ENCODE peak calls at places on chromosomes 1 and 21, in seven cellular contexts. Q is RWPE1; L is NCI-H774; W is activated CD4-positive, CD25-positive, alpha-beta regulatory T cell; S is stromal cell of bone marrow; M is iPS DF 6.9; F is chondrocyte. Z is an unnamed sample.

GRCh38 chr1:187070076-187070475 is 241.3 kb downstream of the PLA2G4A start:
- DNase-seq in L (no peak), S (no peak), Q (peak; percentile 1), W (no peak), M (no peak), F (no peak), Z (no peak)

GRCh38 chr1:226664413-226665101 is 74.5 kb downstream of the ITPKB start:
- DNase-seq in S (peak; percentile 61), M (no peak), W (no peak), Q (no peak), F (no peak), L (no peak), Z (peak; percentile 70)

GRCh38 chr21:46054031-46054430 is 43.9 kb upstream of the COL6A2 start:
- DNase-seq in M (no peak), Q (no peak), F (no peak), S (no peak), W (no peak), L (no peak), Z (no peak)

GRCh38 chr21:25949701-25950100 is 214.9 kb downstream of the GABPA start:
- DNase-seq in L (no peak), W (no peak), S (no peak), F (no peak), M (no peak), Q (no peak), Z (no peak)

GRCh38 chr21:25375675-25376074 is 231.6 kb downstream of the MRPL39 start:
- DNase-seq in M (no peak), Q (no peak), L (no peak), F (no peak), W (no peak), S (no peak), Z (peak; percentile 33)

GRCh38 chr1:3432306-3432705 is 22.2 kb upstream of the ARHGEF16 start:
- DNase-seq in F (peak; percentile 75), L (no peak), M (no peak), Q (no peak), W (no peak), S (no peak), Z (no peak)

GRCh38 chr21:29185172-29185571 is 54.7 kb downstream of the MAP3K7CL start:
- DNase-seq in Q (no peak), F (no peak), M (no peak), L (no peak), W (no peak), S (no peak), Z (no peak)

GRCh38 chr1:234743866-234744581 is 134.0 kb upstream of the IRF2BP2 start:
- DNase-seq in M (no peak), L (no peak), F (no peak), S (no peak), W (no peak), Q (no peak), Z (peak; percentile 63)

GRCh38 chr1:29691499-29691898 is 455.2 kb downstream of the PTPRU start:
- DNase-seq in L (no peak), F (no peak), M (no peak), W (no peak), S (no peak), Q (no peak), Z (no peak)

GRCh38 chr21:35593000-35593502 is 467.3 kb downstream of the SETD4 start:
- DNase-seq in M (no peak), L (no peak), S (no peak), Q (peak; percentile 5), W (no peak), F (no peak), Z (peak; percentile 48)

GRCh38 chr1:198922638-198923430 is 284.0 kb downstream of the PTPRC start:
- DNase-seq in M (no peak), W (no peak), L (no peak), F (no peak), Q (no peak), S (no peak), Z (no peak)

GRCh38 chr1:54579337-54579781 is 31.3 kb downstream of the ACOT11 start:
- DNase-seq in F (no peak), Q (no peak), W (no peak), M (no peak), S (no peak), L (no peak), Z (no peak)

GRCh38 chr1:67367370-67368345 is 60.0 kb downstream of the IL12RB2 start:
- DNase-seq in Q (no peak), S (no peak), W (no peak), L (peak; percentile 16), F (no peak), M (no peak), Z (peak; percentile 43)

GRCh38 chr1:7375781-7376660 is 395.1 kb upstream of the VAMP3 start:
- DNase-seq in M (no peak), F (peak; percentile 38), S (no peak), W (no peak), Q (no peak), L (no peak), Z (no peak)

GRCh38 chr1:157472302-157472701 is 80.0 kb downstream of the FCRL5 start:
- DNase-seq in Q (no peak), F (no peak), S (no peak), W (no peak), L (peak; percentile 79), M (no peak), Z (no peak)

GRCh38 chr1:157734328-157734727 is 33.8 kb upstream of the FCRL3 start:
- DNase-seq in F (no peak), M (no peak), L (no peak), S (no peak), Q (no peak), W (no peak), Z (no peak)

GRCh38 chr1:228018961-228019721 is 12.3 kb downstream of the WNT3A start:
- DNase-seq in F (peak; percentile 77), L (no peak), S (no peak), Q (no peak), M (no peak), W (no peak), Z (no peak)

Z was measured in brain microvascular endothelial cell.